ENCODE peak calls at places on chromosomes 5 and 9, in eight cellular contexts. I, J, D, N, C, B, L and Q are unnamed samples.

GRCh38 chr9:98427491-98427890 is 172.0 kb upstream of the TBC1D2 start:
- DNase-seq in I (no peak), J (no peak), D (no peak), N (no peak), C (no peak), B (no peak), L (no peak), Q (no peak)

GRCh38 chr5:122880749-122881148 is 35.3 kb downstream of the SNX24 start:
- DNase-seq in I (no peak), J (no peak), D (no peak), N (no peak), C (no peak), B (no peak), L (no peak), Q (no peak)

GRCh38 chr9:122060481-122060880 is 32.6 kb downstream of the TTLL11 start:
- DNase-seq in I (no peak), J (no peak), D (no peak), N (no peak), C (no peak), B (no peak), L (no peak), Q (no peak)

GRCh38 chr9:86649913-86650312 is 295.7 kb upstream of the TUT7 start:
- DNase-seq in I (no peak), J (no peak), D (no peak), N (no peak), C (no peak), B (no peak), L (no peak), Q (no peak)

GRCh38 chr5:132776077-132776931 is 735 bp downstream of the SEPTIN8 start:
- DNase-seq in I (no peak), J (peak; percentile 56), D (no peak), N (no peak), C (no peak), B (peak; percentile 55), L (peak; percentile 34), Q (no peak)

GRCh38 chr5:45093377-45093776 is 284.6 kb downstream of the MRPS30 start:
- DNase-seq in I (no peak), J (no peak), D (no peak), N (no peak), C (no peak), B (no peak), L (no peak), Q (no peak)

GRCh38 chr9:125961037-125961436 is 213.9 kb downstream of the PBX3 start:
- DNase-seq in I (no peak), J (peak; percentile 7), D (no peak), N (no peak), C (no peak), B (peak; percentile 45), L (no peak), Q (no peak)

GRCh38 chr5:168270446-168270845 is 21.0 kb upstream of the WWC1 start:
- DNase-seq in I (no peak), J (no peak), D (no peak), N (no peak), C (no peak), B (no peak), L (no peak), Q (no peak)

GRCh38 chr9:38183994-38184568 is 115.1 kb upstream of the SHB start:
- DNase-seq in I (no peak), J (no peak), D (no peak), N (no peak), C (no peak), B (no peak), L (no peak), Q (no peak)

GRCh38 chr9:112032733-112033132 is 136.1 kb downstream of the UGCG start:
- DNase-seq in I (no peak), J (no peak), D (no peak), N (no peak), C (no peak), B (no peak), L (no peak), Q (no peak)

GRCh38 chr9:119026120-119026519 is 343.1 kb downstream of the BRINP1 start:
- DNase-seq in I (no peak), J (peak; percentile 50), D (no peak), N (peak; percentile 73), C (no peak), B (no peak), L (peak; percentile 10), Q (no peak)

GRCh38 chr9:121242219-121242954 is 25.6 kb upstream of the GSN start:
- DNase-seq in I (no peak), J (no peak), D (no peak), N (no peak), C (no peak), B (no peak), L (no peak), Q (no peak)

GRCh38 chr9:129752915-129753724 is at the start of gene PTGES:
- DNase-seq in I (no peak), J (peak; percentile 65), D (peak; percentile 17), N (peak; percentile 83), C (peak; percentile 55), B (peak; percentile 88), L (peak; percentile 20), Q (peak; percentile 40)

GRCh38 chr5:8457187-8458037 is 588.5 kb downstream of the MTRR start:
- DNase-seq in I (peak; percentile 49), J (peak; percentile 90), D (peak; percentile 65), N (peak; percentile 86), C (peak; percentile 84), B (peak; percentile 77), L (peak; percentile 99), Q (no peak)

GRCh38 chr9:81465468-81466002 is 223.8 kb downstream of the TLE1 start:
- DNase-seq in I (no peak), J (no peak), D (no peak), N (no peak), C (no peak), B (no peak), L (no peak), Q (no peak)

GRCh38 chr5:4880304-4880741 is 259.8 kb upstream of the ADAMTS16 start:
- DNase-seq in I (no peak), J (no peak), D (no peak), N (no peak), C (no peak), B (peak; percentile 18), L (no peak), Q (no peak)

GRCh38 chr5:132237670-132238069 is 10.0 kb upstream of the P4HA2 start:
- DNase-seq in I (no peak), J (no peak), D (no peak), N (no peak), C (no peak), B (no peak), L (no peak), Q (no peak)

GRCh38 chr9:85871008-85871407 is 69.9 kb upstream of the NAA35 start:
- DNase-seq in I (no peak), J (no peak), D (no peak), N (no peak), C (no peak), B (no peak), L (no peak), Q (no peak)

GRCh38 chr9:126844085-126844484 is 16.4 kb upstream of the ZBTB34 start:
- DNase-seq in I (no peak), J (no peak), D (no peak), N (no peak), C (no peak), B (no peak), L (no peak), Q (no peak)